ENCODE peak calls at places on chromosomes 5 and 9, in five cellular contexts. F, B, N, E and J are unnamed samples. For H3K27me3, the result is how much of the 10 kb centered on the place peaks cover.

GRCh38 chr5:58069016-58069705 is 390.7 kb downstream of the PLK2 start:
- DNase-seq in F (no peak), B (no peak), E (no peak), N (peak), J (no peak)

GRCh38 chr5:125559296-125559695 is 812.9 kb upstream of the ZNF608 start:
- DNase-seq in B (peak), F (no peak), N (no peak), E (no peak), J (no peak)

GRCh38 chr9:135076876-135077430 is 10.5 kb upstream of the OLFM1 start:
- DNase-seq in F (no peak), E (no peak), B (no peak), N (no peak), J (no peak)

GRCh38 chr5:142597546-142598337 is 88.1 kb downstream of the FGF1 start:
- DNase-seq in B (peak), N (no peak), E (peak), F (no peak), J (no peak)

GRCh38 chr5:176739461-176740051 is 70.8 kb upstream of the UNC5A start:
- DNase-seq in F (peak), B (no peak), N (no peak), E (no peak), J (no peak)

GRCh38 chr5:31664566-31664965 is 25.6 kb downstream of the PDZD2 start:
- DNase-seq in B (peak), N (no peak), E (no peak), F (no peak), J (no peak)

GRCh38 chr9:111876179-111876578 is 20.4 kb upstream of the UGCG start:
- DNase-seq in E (no peak), F (no peak), B (no peak), N (no peak), J (no peak)

GRCh38 chr5:10591946-10592345 is 28.1 kb downstream of the ANKRD33B start:
- DNase-seq in N (no peak), F (no peak), B (peak), E (no peak), J (no peak)

GRCh38 chr9:136628287-136628686 is 34.4 kb upstream of the EGFL7 start:
- DNase-seq in E (no peak), F (peak), N (peak), B (no peak), J (no peak)

GRCh38 chr5:28164568-28164967 is 1126.2 kb upstream of the CDH9 start:
- DNase-seq in F (no peak), N (no peak), B (no peak), E (no peak), J (no peak)

GRCh38 chr9:114207034-114207815 is 51.9 kb downstream of the COL27A1 start:
- DNase-seq in E (no peak), B (peak), N (peak), F (no peak), J (peak)

GRCh38 chr5:135028791-135029467 is 5.1 kb downstream of the PITX1 start:
- DNase-seq in E (no peak), N (no peak), B (no peak), F (no peak), J (no peak)

GRCh38 chr5:149617760-149618306 is 36.5 kb downstream of the ARHGEF37 start:
- DNase-seq in N (no peak), E (no peak), B (no peak), F (no peak), J (no peak)

GRCh38 chr5:75373862-75374261 is 36.8 kb downstream of the HMGCR start:
- DNase-seq in F (no peak), B (no peak), N (no peak), E (no peak), J (no peak)

GRCh38 chr5:23740029-23740428 is 232.6 kb downstream of the PRDM9 start:
- DNase-seq in F (no peak), N (no peak), E (no peak), B (peak), J (no peak)

GRCh38 chr9:114385412-114386181 is 2.2 kb downstream of the AKNA start:
- DNase-seq in F (peak), B (peak), N (peak), E (peak), J (peak)

GRCh38 chr9:128335914-128336313 is 4.4 kb upstream of the SLC27A4 start:
- DNase-seq in B (no peak), E (no peak), N (no peak), F (no peak), J (no peak)

GRCh38 chr9:103471241-103471640 is 476.1 kb downstream of the CYLC2 start:
- DNase-seq in N (no peak), F (no peak), E (no peak), B (peak), J (no peak)

GRCh38 chr9:132090771-132091170 is 11.1 kb upstream of the MED27 start:
- DNase-seq in E (no peak), F (no peak), B (peak), N (no peak), J (no peak)

GRCh38 chr9:81844131-81844567 is 84.1 kb upstream of the SPATA31D4 start:
- DNase-seq in F (no peak), E (no peak), B (peak), N (no peak), J (no peak)

GRCh38 chr9:126853667-126854066 is 6.8 kb upstream of the ZBTB34 start:
- DNase-seq in B (peak), F (no peak), E (no peak), N (no peak), J (no peak)

GRCh38 chr5:167716376-167716775 is 575.1 kb upstream of the WWC1 start:
- DNase-seq in F (no peak), E (no peak), N (no peak), B (no peak), J (no peak)

GRCh38 chr9:73151653-73152382 is at the start of gene ANXA1:
- DNase-seq in B (peak), E (no peak), N (no peak), F (peak), J (no peak)

GRCh38 chr5:107670927-107671741 is at the start of gene EFNA5:
- DNase-seq in F (peak), B (peak), N (peak), E (peak), J (peak)

GRCh38 chr9:16729656-16730055 is 140.8 kb downstream of the BNC2 start:
- DNase-seq in E (no peak), N (no peak), F (no peak), B (no peak), J (no peak)

GRCh38 chr5:150783422-150783928 is 4.9 kb downstream of the SMIM3 start:
- DNase-seq in E (peak), N (peak), F (peak), B (peak), J (peak)

GRCh38 chr9:136714096-136714875 is 1.9 kb downstream of the DIPK1B start:
- DNase-seq in B (no peak), N (peak), F (no peak), E (no peak), J (peak)

GRCh38 chr9:89606049-89606481 is 1.3 kb downstream of the GADD45G start:
- DNase-seq in F (peak), E (peak), B (peak), N (peak), J (peak)

GRCh38 chr5:134127376-134127861 is 12.9 kb downstream of the TCF7 start:
- DNase-seq in B (no peak), E (no peak), F (no peak), N (peak), J (peak)

GRCh38 chr5:173807150-173807784 is 80.9 kb upstream of the CPEB4 start:
- DNase-seq in N (no peak), F (no peak), B (no peak), E (no peak), J (no peak)

GRCh38 chr5:159515909-159516415 is 185.7 kb upstream of the IL12B start:
- DNase-seq in F (peak), E (peak), N (peak), B (peak), J (peak)

GRCh38 chr9:108093773-108094675 is 604.5 kb upstream of the KLF4 start:
- DNase-seq in B (peak), E (no peak), F (peak), N (no peak), J (no peak)

GRCh38 chr5:111143910-111144309 is 51.8 kb downstream of the WDR36 start:
- DNase-seq in F (no peak), N (peak), E (no peak), B (peak), J (peak)

GRCh38 chr9:95140821-95141220 is 176.7 kb downstream of the FANCC start:
- DNase-seq in E (no peak), N (no peak), B (no peak), F (no peak), J (no peak)
- H3K27ac ChIP-seq in E (no peak), N (no peak), B (no peak), F (no peak), J (no peak)

GRCh38 chr5:109643951-109644350 is 45.8 kb upstream of the MAN2A1 start:
- DNase-seq in B (no peak), N (no peak), F (no peak), E (no peak), J (no peak)
- H3K27me3 ChIP-seq in B (under half), N (under half), F (under half), E (under half), J (under half)

GRCh38 chr5:172806897-172807672 is 27.0 kb upstream of the ERGIC1 start:
- DNase-seq in N (peak), E (peak), F (peak), B (peak), J (peak)
- H3K4me3 ChIP-seq in N (peak), E (no peak), F (no peak), B (no peak), J (peak)

DNA sequence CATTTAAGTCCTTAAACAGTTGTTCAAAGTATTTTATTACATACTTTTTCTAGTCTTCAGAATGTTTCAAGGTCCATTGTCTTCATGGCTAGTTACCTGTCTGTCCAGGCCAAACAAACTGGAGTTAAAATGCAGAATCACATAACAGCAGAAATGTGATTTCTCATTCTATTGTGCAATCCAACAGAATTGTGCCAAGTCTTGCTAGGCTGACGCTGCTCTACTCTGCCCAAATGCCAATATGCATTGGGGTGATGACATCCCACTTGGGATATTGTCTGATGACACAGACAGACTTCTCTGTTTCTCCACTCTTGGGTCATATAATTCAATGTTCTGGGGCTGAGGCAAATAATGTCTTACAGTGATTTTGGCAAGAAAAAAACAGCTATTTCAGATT is 5.2 kb upstream of the SLC22A5 start:
- DNase-seq in B (peak), E (peak), N (peak), F (no peak), J (no peak)
- H3K27ac ChIP-seq in B (peak), E (peak), N (peak), F (no peak), J (peak)

GRCh38 chr9:113056191-113057106 is at the start of gene ZFP37:
- DNase-seq in F (peak), E (peak), N (peak), B (no peak), J (peak)
- H3K27me3 ChIP-seq in F (under half), E (under half), N (under half), B (under half), J (under half)

GRCh38 chr5:1009359-1010180 is 968 bp downstream of the NKD2 start:
- DNase-seq in B (no peak), N (peak), E (peak), F (no peak), J (peak)
- H3K4me3 ChIP-seq in B (peak), N (peak), E (peak), F (peak), J (peak)

DNA sequence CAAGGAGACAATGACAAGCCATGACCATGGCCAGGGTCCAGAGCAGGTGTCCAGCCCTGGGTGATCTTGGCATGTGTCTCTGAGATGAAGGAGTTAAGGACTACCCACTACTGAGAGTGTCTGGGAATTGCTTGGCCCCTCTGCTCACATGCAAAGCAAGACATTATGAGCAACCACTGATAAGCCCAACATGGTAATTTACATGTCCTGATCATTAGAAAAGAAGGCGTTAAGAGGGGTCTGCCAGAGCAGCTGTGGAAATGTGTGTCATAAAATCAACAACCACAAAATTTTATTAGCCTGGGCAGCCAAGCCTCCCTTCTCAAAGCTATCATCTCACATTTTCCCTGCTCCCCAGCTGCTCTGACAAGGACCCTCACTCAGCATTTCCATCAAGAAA is 351.0 kb downstream of the SPOCK1 start:
- DNase-seq in F (no peak), N (no peak), B (no peak), E (no peak), J (no peak)
- H3K27ac ChIP-seq in F (no peak), N (no peak), B (no peak), E (no peak), J (no peak)